ENCODE peak calls at places on chromosomes 5 and 9, in eight cellular contexts. N is CD8-positive, alpha-beta T cell; K is EL; U is anterior cingulate cortex; X is HCEC 1CT; Z is aorta; A is activated CD8-positive, alpha-beta memory T cell treated with anti-CD3 and anti-CD28 coated beads, Interleukin-2, amount 10 ng/mL, durations not matched to agents 7 days and 5 days; G is activated naive CD4-positive, alpha-beta T cell treated with anti-CD3 and anti-CD28 coated beads, Interleukin-2, amount 50 U/mL, for 72 hours. F is an unnamed sample.

GRCh38 chr9:87698069-87698809 is 27.7 kb upstream of the CTSL start:
- DNase-seq in U (no peak), A (no peak), G (no peak), K (no peak), Z (peak; percentile 54), X (no peak), N (no peak), F (no peak)

GRCh38 chr9:93119953-93120845 is 13.9 kb downstream of the NINJ1 start:
- DNase-seq in X (peak; percentile 95), N (no peak), U (no peak), G (no peak), K (peak; percentile 97), Z (peak; percentile 98), A (peak; percentile 72), F (peak; percentile 66)

GRCh38 chr5:60520451-60521210 is 179.3 kb downstream of the DEPDC1B start:
- DNase-seq in N (no peak), K (no peak), Z (no peak), X (no peak), G (no peak), A (no peak), U (no peak), F (no peak)

GRCh38 chr9:111301195-111301594 is 28.8 kb downstream of the OR2K2 start:
- DNase-seq in Z (no peak), X (peak; percentile 81), N (no peak), K (peak; percentile 25), U (no peak), A (no peak), G (no peak), F (no peak)

GRCh38 chr5:69007086-69007672 is 86.6 kb upstream of the SLC30A5 start:
- DNase-seq in N (no peak), Z (no peak), U (no peak), K (no peak), G (no peak), X (no peak), A (no peak), F (no peak)

GRCh38 chr5:131459216-131459615 is 175.8 kb downstream of the RAPGEF6 start:
- DNase-seq in U (no peak), K (no peak), A (no peak), N (no peak), X (no peak), G (no peak), Z (no peak), F (no peak)

GRCh38 chr9:91771027-91771426 is 179.0 kb downstream of the ROR2 start:
- DNase-seq in U (no peak), N (no peak), A (no peak), G (no peak), X (peak; percentile 94), K (peak; percentile 94), Z (no peak), F (no peak)

GRCh38 chr5:472076-472655 is 29.2 kb downstream of the EXOC3 start:
- DNase-seq in K (peak; percentile 19), A (peak; percentile 51), U (no peak), Z (peak; percentile 80), X (no peak), N (peak; percentile 13), G (no peak), F (no peak)

GRCh38 chr9:91534374-91534773 is 110.7 kb upstream of the NFIL3 start:
- DNase-seq in Z (no peak), G (no peak), U (no peak), K (peak; percentile 44), A (no peak), X (peak; percentile 8), N (no peak), F (no peak)

GRCh38 chr5:57338068-57338848 is 144.4 kb downstream of the ACTBL2 start:
- DNase-seq in A (no peak), Z (no peak), X (peak; percentile 39), G (no peak), U (no peak), K (peak; percentile 16), N (no peak), F (peak; percentile 5)

GRCh38 chr5:179401-179800 is 11.9 kb upstream of the LRRC14B start:
- DNase-seq in U (no peak), A (no peak), K (no peak), Z (no peak), N (no peak), X (no peak), G (no peak), F (no peak)

GRCh38 chr5:103561670-103562069 is 919 bp downstream of the NUDT12 start:
- DNase-seq in U (no peak), A (no peak), X (peak; percentile 1), N (no peak), K (peak; percentile 1), G (no peak), Z (no peak), F (no peak)

GRCh38 chr5:14659821-14660607 is 4.5 kb upstream of the OTULIN start:
- DNase-seq in N (no peak), X (peak; percentile 91), Z (no peak), K (peak; percentile 63), U (no peak), A (no peak), G (no peak), F (no peak)

GRCh38 chr5:98402130-98402529 is 371.3 kb upstream of the RGMB start:
- DNase-seq in Z (no peak), K (peak; percentile 13), A (no peak), G (no peak), N (no peak), X (no peak), U (no peak), F (no peak)

GRCh38 chr5:124806026-124806856 is 59.8 kb upstream of the ZNF608 start:
- DNase-seq in Z (no peak), X (no peak), A (no peak), K (peak; percentile 36), U (no peak), G (no peak), N (no peak), F (no peak)

GRCh38 chr9:38486056-38486455 is 61.8 kb upstream of the IGFBPL1 start:
- DNase-seq in X (no peak), Z (no peak), A (no peak), G (no peak), N (no peak), U (no peak), K (no peak), F (no peak)

GRCh38 chr5:127517110-127517479 is 345 bp upstream of the PRRC1 start:
- DNase-seq in U (no peak), K (no peak), X (peak; percentile 77), N (no peak), G (no peak), A (no peak), Z (no peak), F (no peak)

GRCh38 chr9:132541966-132542830 is 40.2 kb upstream of the BARHL1 start:
- DNase-seq in N (no peak), X (no peak), U (no peak), K (no peak), Z (peak; percentile 57), A (no peak), G (no peak), F (no peak)

GRCh38 chr9:104743377-104743985 is 4.0 kb upstream of the NIPSNAP3A start:
- DNase-seq in N (no peak), K (peak; percentile 71), U (no peak), Z (no peak), A (peak; percentile 45), G (peak; percentile 24), X (peak; percentile 55), F (no peak)